ENCODE peak calls at places on chromosomes 7 and 10, in six cellular contexts. M is CD8-positive, alpha-beta memory T cell; F is RWPE1; E is activated naive CD8-positive, alpha-beta T cell treated with anti-CD3 and anti-CD28 coated beads, Interleukin-2, amount 50 U/mL, for 24 hours; I is NCI-H460; N is LoVo. A is an unnamed sample.

GRCh38 chr7:111362660-111363059 is 199.6 kb downstream of the IMMP2L start:
- DNase-seq in E (no peak), M (no peak), F (peak; percentile 27), N (no peak), I (no peak), A (no peak)

GRCh38 chr10:63634488-63635090 is 113.4 kb downstream of the REEP3 start:
- DNase-seq in N (no peak), I (no peak), F (no peak), E (no peak), M (no peak), A (no peak)

GRCh38 chr7:116804459-116804858 is 57.9 kb upstream of the CAPZA2 start:
- DNase-seq in I (no peak), E (no peak), N (peak; percentile 38), F (no peak), M (no peak), A (no peak)

GRCh38 chr7:133484135-133484534 is 231.3 kb downstream of the EXOC4 start:
- DNase-seq in N (peak; percentile 29), E (peak; percentile 20), M (peak; percentile 64), I (no peak), F (peak; percentile 43), A (no peak)

GRCh38 chr10:51860257-51860656 is 160.9 kb upstream of the CSTF2T start:
- DNase-seq in I (no peak), M (no peak), N (no peak), E (no peak), F (no peak), A (no peak)

GRCh38 chr10:7417103-7417623 is 6.3 kb upstream of the SFMBT2 start:
- DNase-seq in F (no peak), M (peak; percentile 36), I (no peak), E (no peak), N (peak; percentile 20), A (no peak)

GRCh38 chr7:35716038-35716803 is 21.3 kb upstream of the HERPUD2 start:
- DNase-seq in I (no peak), N (no peak), M (no peak), E (no peak), F (no peak), A (no peak)

GRCh38 chr10:18005781-18006456 is 54.2 kb downstream of the SLC39A12 start:
- DNase-seq in E (no peak), M (no peak), I (no peak), N (peak; percentile 28), F (no peak), A (no peak)

GRCh38 chr7:133534816-133535215 is 281.9 kb downstream of the EXOC4 start:
- DNase-seq in N (no peak), M (no peak), I (no peak), F (no peak), E (no peak), A (no peak)

GRCh38 chr7:123494193-123494796 is 40.1 kb downstream of the IQUB start:
- DNase-seq in N (peak; percentile 65), F (peak; percentile 21), E (peak; percentile 8), M (peak; percentile 9), I (peak; percentile 59), A (peak; percentile 5)

GRCh38 chr7:88111136-88111748 is 108.6 kb downstream of the SRI start:
- DNase-seq in M (peak; percentile 4), N (peak; percentile 67), F (peak; percentile 39), I (peak; percentile 33), E (no peak), A (no peak)

GRCh38 chr10:119026301-119027110 is 3.0 kb upstream of the NANOS1 start:
- DNase-seq in M (no peak), N (no peak), I (no peak), F (no peak), E (no peak), A (no peak)

GRCh38 chr10:21526952-21527633 is 1.6 kb upstream of the SKIDA1 start:
- DNase-seq in N (peak; percentile 59), E (peak; percentile 57), M (peak; percentile 29), I (no peak), F (peak; percentile 34), A (peak; percentile 39)

GRCh38 chr10:102831322-102832071 is 5.7 kb downstream of the CYP17A1 start:
- DNase-seq in I (no peak), N (no peak), M (no peak), F (no peak), E (no peak), A (no peak)

GRCh38 chr7:128425851-128426250 is 16.1 kb upstream of the IMPDH1 start:
- DNase-seq in E (peak; percentile 86), M (peak; percentile 59), I (peak; percentile 61), F (peak; percentile 65), N (peak; percentile 56), A (peak; percentile 82)

GRCh38 chr7:155206286-155207020 is 91.2 kb upstream of the INSIG1 start:
- DNase-seq in N (no peak), E (peak; percentile 73), I (no peak), F (no peak), M (peak; percentile 36), A (peak; percentile 45)

GRCh38 chr10:90849956-90850749 is 7.7 kb downstream of the HTR7 start:
- DNase-seq in I (no peak), E (no peak), F (peak; percentile 64), N (no peak), M (no peak), A (no peak)

GRCh38 chr7:4214501-4215155 is 467.5 kb upstream of the FOXK1 start:
- DNase-seq in N (no peak), F (no peak), E (no peak), I (no peak), M (no peak), A (no peak)

GRCh38 chr7:127057918-127058317 is 194.8 kb downstream of the GRM8 start:
- DNase-seq in F (no peak), N (no peak), M (no peak), I (no peak), E (no peak), A (no peak)

GRCh38 chr7:139915864-139916716 is 87.0 kb downstream of the TBXAS1 start:
- DNase-seq in M (peak; percentile 23), E (peak; percentile 63), N (peak; percentile 91), I (peak; percentile 98), F (peak; percentile 94), A (no peak)

GRCh38 chr10:95660283-95660682 is 3.8 kb upstream of the ALDH18A1 start:
- DNase-seq in M (no peak), N (no peak), F (no peak), I (no peak), E (no peak), A (no peak)

GRCh38 chr10:93115661-93116383 is 42.1 kb downstream of the CYP26A1 start:
- DNase-seq in I (peak; percentile 79), E (peak; percentile 76), M (peak; percentile 42), N (peak; percentile 34), F (peak; percentile 76), A (peak; percentile 67)

GRCh38 chr10:103917326-103918052 is 495 bp downstream of the STN1 start:
- DNase-seq in M (no peak), E (peak; percentile 49), F (peak; percentile 51), N (peak; percentile 55), I (no peak), A (no peak)

GRCh38 chr7:33678675-33679335 is 226.5 kb upstream of the BMPER start:
- DNase-seq in I (no peak), E (no peak), M (no peak), N (no peak), F (no peak), A (no peak)

GRCh38 chr10:55629792-55630490 is 731.1 kb downstream of the ZWINT start:
- DNase-seq in M (no peak), N (no peak), I (peak; percentile 81), E (no peak), F (peak; percentile 28), A (no peak)

GRCh38 chr7:123865517-123866117 is 20.6 kb downstream of the HYAL4 start:
- DNase-seq in N (peak; percentile 70), I (peak; percentile 69), F (peak; percentile 26), M (peak; percentile 21), E (peak; percentile 33), A (peak; percentile 2)

GRCh38 chr7:127761196-127761595 is 109.2 kb downstream of the SND1 start:
- DNase-seq in F (no peak), I (no peak), M (no peak), N (no peak), E (no peak), A (no peak)

GRCh38 chr7:100583132-100584045 is 2.5 kb downstream of the LRCH4 start:
- DNase-seq in I (no peak), E (peak; percentile 82), M (peak; percentile 74), N (no peak), F (no peak), A (peak; percentile 44)

GRCh38 chr7:12638851-12639467 is 48.5 kb upstream of the ARL4A start:
- DNase-seq in M (peak; percentile 40), N (peak; percentile 75), I (peak; percentile 49), E (no peak), F (peak; percentile 42), A (no peak)

GRCh38 chr7:27922907-27923306 is 182.9 kb downstream of the TAX1BP1 start:
- DNase-seq in M (no peak), N (no peak), E (no peak), F (no peak), I (no peak), A (no peak)

GRCh38 chr7:2105280-2105679 is 127.5 kb downstream of the MAD1L1 start:
- DNase-seq in I (no peak), F (no peak), N (no peak), E (no peak), M (no peak), A (no peak)

GRCh38 chr10:130471486-130471885 is 335.3 kb downstream of the GLRX3 start:
- DNase-seq in I (no peak), F (no peak), E (no peak), M (no peak), N (no peak), A (no peak)

GRCh38 chr10:80501913-80502521 is 35.7 kb upstream of the SH2D4B start:
- DNase-seq in N (no peak), M (no peak), F (no peak), I (no peak), E (no peak), A (no peak)

GRCh38 chr7:121329460-121330052 is 756 bp downstream of the WNT16 start:
- DNase-seq in E (peak; percentile 33), I (no peak), F (no peak), M (no peak), N (peak; percentile 72), A (no peak)